ENCODE peak calls at places on chromosome 22, in six cellular contexts. W, J, K, X, U and H are unnamed samples.

GRCh38 chr22:42769574-42770447 is 49.1 kb upstream of the A4GALT start:
- DNase-seq in K (peak; percentile 89), X (no peak), U (peak; percentile 19), W (no peak), J (peak; percentile 95), H (no peak)

GRCh38 chr22:41366323-41367014 is 15.3 kb upstream of the TEF start:
- DNase-seq in K (no peak), W (no peak), J (no peak), U (no peak), X (no peak), H (no peak)

GRCh38 chr22:25650834-25651233 is 86.4 kb downstream of the GRK3 start:
- DNase-seq in X (no peak), U (no peak), K (no peak), J (no peak), W (no peak), H (no peak)

GRCh38 chr22:21832291-21833290 is 34.9 kb downstream of the MAPK1 start:
- DNase-seq in K (no peak), X (no peak), J (peak; percentile 9), U (no peak), W (no peak), H (no peak)

GRCh38 chr22:37552560-37553163 is 7.6 kb upstream of the CDC42EP1 start:
- DNase-seq in W (peak; percentile 72), X (no peak), K (peak; percentile 70), J (peak; percentile 55), U (peak; percentile 93), H (peak; percentile 75)

GRCh38 chr22:30822216-30823014 is 127.7 kb downstream of the OSBP2 start:
- DNase-seq in X (no peak), W (no peak), U (no peak), K (no peak), J (no peak), H (no peak)

GRCh38 chr22:24265734-24266133 is 4.9 kb upstream of the SPECC1L start:
- DNase-seq in K (no peak), W (no peak), X (no peak), U (no peak), J (peak; percentile 5), H (no peak)

GRCh38 chr22:19275513-19275912 is 16.0 kb downstream of the CLTCL1 start:
- DNase-seq in J (no peak), X (no peak), K (no peak), W (no peak), U (no peak), H (no peak)

GRCh38 chr22:23068832-23069385 is 1.4 kb upstream of the GNAZ start:
- DNase-seq in W (no peak), X (no peak), K (no peak), U (no peak), J (no peak), H (peak; percentile 12)

GRCh38 chr22:37403267-37403960 is 23.9 kb downstream of the ELFN2 start:
- DNase-seq in K (no peak), U (no peak), X (no peak), J (no peak), W (peak; percentile 59), H (no peak)

GRCh38 chr22:31176923-31177322 is 16.9 kb downstream of the RNF185 start:
- DNase-seq in X (no peak), K (no peak), J (no peak), W (no peak), U (no peak), H (no peak)

GRCh38 chr22:19811811-19812771 is 42.6 kb downstream of the GNB1L start:
- DNase-seq in U (no peak), W (no peak), X (no peak), J (no peak), K (no peak), H (no peak)

GRCh38 chr22:25139062-25139461 is 60.6 kb upstream of the CRYBB3 start:
- DNase-seq in X (no peak), W (no peak), J (no peak), U (no peak), K (no peak), H (no peak)

GRCh38 chr22:45218974-45219373 is 21.7 kb downstream of the KIAA0930 start:
- DNase-seq in X (no peak), U (peak; percentile 81), K (peak; percentile 62), W (no peak), J (peak; percentile 37), H (no peak)

GRCh38 chr22:21045585-21046294 is at the start of gene LRRC74B:
- DNase-seq in K (peak; percentile 96), U (peak; percentile 93), X (peak; percentile 74), J (peak; percentile 87), W (peak; percentile 94), H (peak; percentile 97)

GRCh38 chr22:27108425-27109114 is 451.2 kb downstream of the MIAT start:
- DNase-seq in J (no peak), U (no peak), X (no peak), K (no peak), W (no peak), H (no peak)

GRCh38 chr22:45127866-45128265 is 35.9 kb upstream of the NUP50 start:
- DNase-seq in J (peak; percentile 75), U (no peak), X (no peak), K (peak; percentile 66), W (no peak), H (no peak)

GRCh38 chr22:37303821-37304274 is 21.5 kb downstream of the CYTH4 start:
- DNase-seq in U (peak; percentile 42), J (peak; percentile 95), X (no peak), W (no peak), K (peak; percentile 95), H (no peak)

GRCh38 chr22:31650391-31650790 is 11.6 kb downstream of the PISD start:
- DNase-seq in W (no peak), U (peak; percentile 80), X (no peak), K (peak; percentile 72), J (peak; percentile 89), H (no peak)

GRCh38 chr22:23913661-23914353 is 19.6 kb downstream of the MIF start:
- DNase-seq in J (peak; percentile 98), X (peak; percentile 97), K (peak; percentile 99), U (peak; percentile 98), W (peak; percentile 96), H (peak; percentile 100)

GRCh38 chr22:50688448-50688847 is 15.8 kb downstream of the SHANK3 start:
- DNase-seq in J (no peak), U (no peak), X (no peak), W (no peak), K (no peak), H (no peak)

GRCh38 chr22:17931400-17931825 is 92.9 kb downstream of the MICAL3 start:
- DNase-seq in K (no peak), J (no peak), U (no peak), W (no peak), X (no peak), H (no peak)

GRCh38 chr22:27195104-27195503 is 537.7 kb downstream of the MIAT start:
- DNase-seq in X (no peak), U (no peak), W (no peak), K (no peak), J (peak; percentile 8), H (no peak)

GRCh38 chr22:40560551-40560950 is 76.0 kb downstream of the MRTFA start:
- DNase-seq in W (no peak), K (no peak), X (no peak), U (peak; percentile 59), J (peak; percentile 65), H (no peak)

GRCh38 chr22:34761111-34761510 is 304.8 kb upstream of the ISX start:
- DNase-seq in J (no peak), W (no peak), X (no peak), U (peak; percentile 31), K (no peak), H (no peak)

GRCh38 chr22:36928826-36929535 is 15.6 kb downstream of the CSF2RB start:
- DNase-seq in X (no peak), K (no peak), U (peak; percentile 90), J (no peak), W (no peak), H (peak; percentile 31)

GRCh38 chr22:50267591-50268390 is 2.4 kb downstream of the MAPK11 start:
- DNase-seq in K (no peak), X (no peak), U (no peak), W (no peak), J (peak; percentile 38), H (peak; percentile 69)

GRCh38 chr22:20606041-20606783 is 98.8 kb downstream of the MED15 start:
- DNase-seq in K (peak; percentile 66), X (peak; percentile 85), J (peak; percentile 59), U (peak; percentile 98), W (peak; percentile 48), H (peak; percentile 95)

GRCh38 chr22:24996420-24996952 is 44.0 kb downstream of the KIAA1671 start:
- DNase-seq in X (peak; percentile 75), U (no peak), K (peak; percentile 94), J (no peak), W (peak; percentile 41), H (peak; percentile 94)

GRCh38 chr22:36613958-36614357 is 85.0 kb upstream of the EIF3D start:
- DNase-seq in K (no peak), U (no peak), X (no peak), W (no peak), J (peak; percentile 39), H (no peak)

GRCh38 chr22:25219211-25219689 is at the start of gene CRYBB2:
- DNase-seq in X (no peak), W (no peak), J (no peak), U (no peak), K (no peak), H (no peak)

GRCh38 chr22:27100789-27101188 is 443.4 kb downstream of the MIAT start:
- DNase-seq in W (peak; percentile 59), J (peak; percentile 45), U (no peak), K (peak; percentile 87), X (no peak), H (peak; percentile 57)

GRCh38 chr22:23498811-23499798 is 81.0 kb downstream of the IGLL1 start:
- DNase-seq in X (no peak), J (no peak), W (no peak), K (no peak), U (no peak), H (no peak)

GRCh38 chr22:36328635-36329216 is 59.0 kb downstream of the MYH9 start:
- DNase-seq in X (no peak), K (peak; percentile 97), W (no peak), J (peak; percentile 96), U (peak; percentile 90), H (no peak)

GRCh38 chr22:48503876-48504275 is 1323.8 kb downstream of the BRD1 start:
- DNase-seq in U (no peak), X (no peak), W (no peak), J (no peak), K (no peak), H (no peak)

GRCh38 chr22:46263208-46263575 is at the start of gene PKDREJ:
- DNase-seq in J (no peak), U (no peak), K (no peak), W (no peak), X (no peak), H (peak; percentile 43)
- H3K18ac ChIP-seq in J (no peak within 1 kb of the TSS), U (no peak within 1 kb of the TSS), K (peak within 1 kb of the TSS; percentile 33), W (peak within 1 kb of the TSS; percentile 77), X (no peak within 1 kb of the TSS), H (no peak within 1 kb of the TSS)

GRCh38 chr22:46693634-46694422 is 44.2 kb downstream of the CERK start:
- DNase-seq in X (no peak), K (no peak), J (no peak), W (no peak), U (no peak), H (no peak)
- H4K91ac ChIP-seq in X (no peak overlapping the region), K (no peak overlapping the region), J (no peak overlapping the region), W (no peak overlapping the region), U (no peak overlapping the region), H (no peak overlapping the region)

GRCh38 chr22:28774378-28774777 is 1.9 kb downstream of the CCDC117 start:
- DNase-seq in U (no peak), K (no peak), J (no peak), W (no peak), X (no peak), H (no peak)
- H3K4me2 ChIP-seq in U (no peak overlapping the region), K (no peak overlapping the region), J (no peak overlapping the region), W (no peak overlapping the region), X (no peak overlapping the region), H (no peak overlapping the region)

GRCh38 chr22:28593299-28593698 is 86.3 kb downstream of the TTC28 start:
- DNase-seq in U (no peak), K (no peak), X (no peak), W (no peak), J (no peak), H (no peak)
- H3K18ac ChIP-seq in U (no peak overlapping the region), K (no peak overlapping the region), X (no peak overlapping the region), W (no peak overlapping the region), J (no peak overlapping the region), H (no peak overlapping the region)